ENCODE peak calls at places on chromosomes 1 and 21, in nine cellular contexts. One of them, this sample, is unnamed. For H3K4me1, the result is how much of the 10 kb centered on the place peaks cover.

GRCh38 chr1:221272940-221273339 is 393.7 kb downstream of the HLX start:
- DNase-seq in colonic mucosa: no peak
- DNase-seq in pancreas: no peak
- DNase-seq in hepatocyte: no peak
- DNase-seq in lower lobe of right lung: no peak
- DNase-seq in uterus: no peak
- DNase-seq in Peyer's patch: no peak
- DNase-seq in A549: no peak
- DNase-seq in left ventricle myocardium inferior: no peak
- DNase-seq in this sample: no peak

GRCh38 chr1:29657816-29658215 is 421.5 kb downstream of the PTPRU start:
- DNase-seq in hepatocyte: no peak
- DNase-seq in pancreas: no peak
- DNase-seq in left ventricle myocardium inferior: no peak
- DNase-seq in Peyer's patch: no peak
- DNase-seq in uterus: no peak
- DNase-seq in colonic mucosa: peak
- DNase-seq in lower lobe of right lung: no peak
- DNase-seq in A549: no peak
- DNase-seq in this sample: peak

GRCh38 chr21:25638634-25639166 is 358 bp upstream of the JAM2 start:
- DNase-seq in A549: no peak
- DNase-seq in pancreas: no peak
- DNase-seq in colonic mucosa: no peak
- DNase-seq in lower lobe of right lung: no peak
- DNase-seq in left ventricle myocardium inferior: no peak
- DNase-seq in uterus: no peak
- DNase-seq in Peyer's patch: no peak
- DNase-seq in hepatocyte: no peak
- DNase-seq in this sample: no peak

GRCh38 chr1:31238986-31239613 is 587 bp downstream of the NKAIN1 start:
- DNase-seq in lower lobe of right lung: no peak
- DNase-seq in A549: no peak
- DNase-seq in hepatocyte: peak
- DNase-seq in colonic mucosa: peak
- DNase-seq in left ventricle myocardium inferior: no peak
- DNase-seq in Peyer's patch: peak
- DNase-seq in uterus: no peak
- DNase-seq in pancreas: no peak
- DNase-seq in this sample: peak

GRCh38 chr1:92031281-92032110 is 1.7 kb downstream of the EPHX4 start:
- DNase-seq in left ventricle myocardium inferior: no peak
- DNase-seq in lower lobe of right lung: no peak
- DNase-seq in Peyer's patch: no peak
- DNase-seq in hepatocyte: no peak
- DNase-seq in pancreas: no peak
- DNase-seq in colonic mucosa: no peak
- DNase-seq in uterus: no peak
- DNase-seq in A549: no peak
- DNase-seq in this sample: no peak

GRCh38 chr1:159920202-159920601 is 5.1 kb downstream of the TAGLN2 start:
- DNase-seq in lower lobe of right lung: no peak
- DNase-seq in colonic mucosa: no peak
- DNase-seq in uterus: no peak
- DNase-seq in left ventricle myocardium inferior: no peak
- DNase-seq in pancreas: no peak
- DNase-seq in hepatocyte: no peak
- DNase-seq in Peyer's patch: peak
- DNase-seq in A549: no peak
- DNase-seq in this sample: no peak

GRCh38 chr1:110138956-110139355 is 11.3 kb upstream of the SLC6A17 start:
- DNase-seq in A549: no peak
- DNase-seq in uterus: no peak
- DNase-seq in left ventricle myocardium inferior: no peak
- DNase-seq in colonic mucosa: no peak
- DNase-seq in hepatocyte: no peak
- DNase-seq in lower lobe of right lung: no peak
- DNase-seq in pancreas: no peak
- DNase-seq in Peyer's patch: no peak
- DNase-seq in this sample: no peak

GRCh38 chr1:160779662-160780397 is 16.1 kb upstream of the LY9 start:
- DNase-seq in pancreas: no peak
- DNase-seq in lower lobe of right lung: no peak
- DNase-seq in A549: peak
- DNase-seq in left ventricle myocardium inferior: no peak
- DNase-seq in hepatocyte: peak
- DNase-seq in uterus: no peak
- DNase-seq in colonic mucosa: peak
- DNase-seq in Peyer's patch: no peak
- DNase-seq in this sample: peak

GRCh38 chr1:151476083-151476482 is 16.8 kb upstream of the POGZ start:
- DNase-seq in lower lobe of right lung: no peak
- DNase-seq in hepatocyte: no peak
- DNase-seq in colonic mucosa: no peak
- DNase-seq in pancreas: no peak
- DNase-seq in uterus: no peak
- DNase-seq in Peyer's patch: no peak
- DNase-seq in left ventricle myocardium inferior: no peak
- DNase-seq in A549: no peak
- DNase-seq in this sample: peak

GRCh38 chr1:200354243-200354642 is 55.6 kb downstream of the ZNF281 start:
- DNase-seq in uterus: no peak
- DNase-seq in hepatocyte: no peak
- DNase-seq in pancreas: no peak
- DNase-seq in left ventricle myocardium inferior: no peak
- DNase-seq in A549: no peak
- DNase-seq in colonic mucosa: no peak
- DNase-seq in lower lobe of right lung: no peak
- DNase-seq in Peyer's patch: no peak
- DNase-seq in this sample: no peak

GRCh38 chr1:3019007-3019515 is 2.2 kb upstream of the ACTRT2 start:
- DNase-seq in A549: no peak
- DNase-seq in Peyer's patch: peak
- DNase-seq in left ventricle myocardium inferior: peak
- DNase-seq in colonic mucosa: no peak
- DNase-seq in hepatocyte: no peak
- DNase-seq in uterus: no peak
- DNase-seq in lower lobe of right lung: no peak
- DNase-seq in pancreas: no peak
- DNase-seq in this sample: no peak

GRCh38 chr21:32325706-32326105 is 27.1 kb downstream of the MRAP start:
- DNase-seq in lower lobe of right lung: no peak
- DNase-seq in hepatocyte: no peak
- DNase-seq in left ventricle myocardium inferior: no peak
- DNase-seq in uterus: no peak
- DNase-seq in colonic mucosa: no peak
- DNase-seq in Peyer's patch: no peak
- DNase-seq in A549: no peak
- DNase-seq in pancreas: no peak
- DNase-seq in this sample: peak

GRCh38 chr1:198064181-198064580 is 92.6 kb upstream of the NEK7 start:
- DNase-seq in lower lobe of right lung: no peak
- DNase-seq in colonic mucosa: no peak
- DNase-seq in A549: no peak
- DNase-seq in left ventricle myocardium inferior: no peak
- DNase-seq in hepatocyte: no peak
- DNase-seq in uterus: no peak
- DNase-seq in pancreas: no peak
- DNase-seq in Peyer's patch: no peak
- DNase-seq in this sample: no peak

GRCh38 chr1:232982238-232982944 is 32.0 kb downstream of the NTPCR start:
- DNase-seq in colonic mucosa: no peak
- DNase-seq in A549: no peak
- DNase-seq in uterus: no peak
- DNase-seq in hepatocyte: no peak
- DNase-seq in Peyer's patch: no peak
- DNase-seq in left ventricle myocardium inferior: no peak
- DNase-seq in pancreas: no peak
- DNase-seq in lower lobe of right lung: no peak
- DNase-seq in this sample: no peak

GRCh38 chr21:45220106-45220505 is 67.6 kb downstream of the POFUT2 start:
- DNase-seq in pancreas: no peak
- DNase-seq in lower lobe of right lung: no peak
- DNase-seq in left ventricle myocardium inferior: no peak
- DNase-seq in hepatocyte: no peak
- DNase-seq in uterus: peak
- DNase-seq in A549: no peak
- DNase-seq in colonic mucosa: no peak
- DNase-seq in Peyer's patch: no peak
- DNase-seq in this sample: no peak

GRCh38 chr1:10257851-10258250 is 47.5 kb downstream of the KIF1B start:
- DNase-seq in colonic mucosa: peak
- DNase-seq in Peyer's patch: no peak
- DNase-seq in hepatocyte: no peak
- DNase-seq in A549: no peak
- DNase-seq in left ventricle myocardium inferior: no peak
- DNase-seq in lower lobe of right lung: no peak
- DNase-seq in uterus: no peak
- DNase-seq in pancreas: no peak
- DNase-seq in this sample: no peak

GRCh38 chr1:214316597-214316996 is 35.6 kb downstream of the SMYD2 start:
- DNase-seq in hepatocyte: no peak
- DNase-seq in pancreas: no peak
- DNase-seq in A549: no peak
- DNase-seq in Peyer's patch: no peak
- DNase-seq in left ventricle myocardium inferior: peak
- DNase-seq in uterus: no peak
- DNase-seq in colonic mucosa: no peak
- DNase-seq in lower lobe of right lung: no peak
- DNase-seq in this sample: peak

GRCh38 chr1:167861664-167862381 is 52.1 kb downstream of the ADCY10 start:
- DNase-seq in colonic mucosa: no peak
- DNase-seq in Peyer's patch: no peak
- DNase-seq in hepatocyte: no peak
- DNase-seq in pancreas: no peak
- DNase-seq in A549: no peak
- DNase-seq in lower lobe of right lung: no peak
- DNase-seq in uterus: no peak
- DNase-seq in left ventricle myocardium inferior: no peak
- DNase-seq in this sample: no peak

GRCh38 chr21:15224346-15225086 is 159.7 kb upstream of the NRIP1 start:
- DNase-seq in lower lobe of right lung: no peak
- DNase-seq in hepatocyte: no peak
- DNase-seq in colonic mucosa: no peak
- DNase-seq in A549: peak
- DNase-seq in Peyer's patch: no peak
- DNase-seq in pancreas: no peak
- DNase-seq in left ventricle myocardium inferior: no peak
- DNase-seq in uterus: no peak
- DNase-seq in this sample: no peak

GRCh38 chr1:203593723-203594122 is 32.9 kb upstream of the ATP2B4 start:
- DNase-seq in uterus: no peak
- DNase-seq in Peyer's patch: peak
- DNase-seq in colonic mucosa: peak
- DNase-seq in pancreas: peak
- DNase-seq in left ventricle myocardium inferior: no peak
- DNase-seq in A549: peak
- DNase-seq in hepatocyte: peak
- DNase-seq in lower lobe of right lung: no peak
- DNase-seq in this sample: peak

GRCh38 chr1:118204648-118205047 is 19.6 kb upstream of the SPAG17 start:
- DNase-seq in hepatocyte: no peak
- DNase-seq in Peyer's patch: no peak
- DNase-seq in lower lobe of right lung: no peak
- DNase-seq in colonic mucosa: no peak
- DNase-seq in pancreas: no peak
- DNase-seq in A549: no peak
- DNase-seq in uterus: no peak
- DNase-seq in left ventricle myocardium inferior: no peak
- DNase-seq in this sample: no peak

GRCh38 chr1:37650721-37651120 is 16.0 kb upstream of the RSPO1 start:
- DNase-seq in left ventricle myocardium inferior: no peak
- DNase-seq in pancreas: no peak
- DNase-seq in A549: no peak
- DNase-seq in uterus: no peak
- DNase-seq in lower lobe of right lung: no peak
- DNase-seq in hepatocyte: no peak
- DNase-seq in colonic mucosa: no peak
- DNase-seq in Peyer's patch: peak
- DNase-seq in this sample: no peak

GRCh38 chr1:34988581-34988980 is 3.4 kb upstream of the TMEM35B start:
- DNase-seq in uterus: no peak
- DNase-seq in A549: no peak
- DNase-seq in pancreas: no peak
- DNase-seq in lower lobe of right lung: no peak
- DNase-seq in hepatocyte: no peak
- DNase-seq in colonic mucosa: no peak
- DNase-seq in Peyer's patch: no peak
- DNase-seq in left ventricle myocardium inferior: no peak
- DNase-seq in this sample: no peak

GRCh38 chr1:234226819-234227165 is 146.5 kb upstream of the COA6 start:
- DNase-seq in hepatocyte: no peak
- DNase-seq in colonic mucosa: no peak
- DNase-seq in uterus: no peak
- DNase-seq in Peyer's patch: no peak
- DNase-seq in pancreas: no peak
- DNase-seq in lower lobe of right lung: no peak
- DNase-seq in A549: no peak
- DNase-seq in left ventricle myocardium inferior: no peak
- DNase-seq in this sample: peak
- H3K4me3 ChIP-seq in hepatocyte: no peak
- H3K4me3 ChIP-seq in colonic mucosa: no peak
- H3K4me3 ChIP-seq in uterus: no peak
- H3K4me3 ChIP-seq in Peyer's patch: no peak
- H3K4me3 ChIP-seq in pancreas: no peak
- H3K4me3 ChIP-seq in lower lobe of right lung: no peak
- H3K4me3 ChIP-seq in A549: no peak
- H3K4me3 ChIP-seq in left ventricle myocardium inferior: no peak
- H3K4me3 ChIP-seq in this sample: no peak

GRCh38 chr1:156073740-156074139 is 8.5 kb downstream of the MEX3A start:
- DNase-seq in uterus: no peak
- DNase-seq in hepatocyte: no peak
- DNase-seq in A549: no peak
- DNase-seq in left ventricle myocardium inferior: no peak
- DNase-seq in Peyer's patch: no peak
- DNase-seq in lower lobe of right lung: no peak
- DNase-seq in pancreas: no peak
- DNase-seq in colonic mucosa: no peak
- DNase-seq in this sample: peak
- H3K4me1 ChIP-seq in uterus: under half
- H3K4me1 ChIP-seq in hepatocyte: under half
- H3K4me1 ChIP-seq in A549: under half
- H3K4me1 ChIP-seq in left ventricle myocardium inferior: under half
- H3K4me1 ChIP-seq in Peyer's patch: under half
- H3K4me1 ChIP-seq in lower lobe of right lung: under half
- H3K4me1 ChIP-seq in pancreas: under half
- H3K4me1 ChIP-seq in colonic mucosa: under half
- H3K4me1 ChIP-seq in this sample: under half

GRCh38 chr21:34892196-34892595 is 156.9 kb downstream of the RUNX1 start:
- DNase-seq in colonic mucosa: no peak
- DNase-seq in A549: no peak
- DNase-seq in left ventricle myocardium inferior: no peak
- DNase-seq in lower lobe of right lung: no peak
- DNase-seq in uterus: no peak
- DNase-seq in hepatocyte: no peak
- DNase-seq in Peyer's patch: no peak
- DNase-seq in pancreas: no peak
- DNase-seq in this sample: no peak
- H3K4me3 ChIP-seq in colonic mucosa: no peak
- H3K4me3 ChIP-seq in A549: no peak
- H3K4me3 ChIP-seq in left ventricle myocardium inferior: no peak
- H3K4me3 ChIP-seq in lower lobe of right lung: no peak
- H3K4me3 ChIP-seq in uterus: no peak
- H3K4me3 ChIP-seq in hepatocyte: no peak
- H3K4me3 ChIP-seq in Peyer's patch: no peak
- H3K4me3 ChIP-seq in pancreas: no peak
- H3K4me3 ChIP-seq in this sample: no peak

GRCh38 chr1:36159614-36160387 is 3.8 kb downstream of the MAP7D1 start:
- DNase-seq in Peyer's patch: no peak
- DNase-seq in colonic mucosa: no peak
- DNase-seq in A549: no peak
- DNase-seq in lower lobe of right lung: no peak
- DNase-seq in hepatocyte: no peak
- DNase-seq in uterus: no peak
- DNase-seq in pancreas: no peak
- DNase-seq in left ventricle myocardium inferior: no peak
- DNase-seq in this sample: no peak
- H3K4me1 ChIP-seq in Peyer's patch: half or more
- H3K4me1 ChIP-seq in colonic mucosa: under half
- H3K4me1 ChIP-seq in A549: half or more
- H3K4me1 ChIP-seq in lower lobe of right lung: half or more
- H3K4me1 ChIP-seq in hepatocyte: under half
- H3K4me1 ChIP-seq in uterus: under half
- H3K4me1 ChIP-seq in pancreas: under half
- H3K4me1 ChIP-seq in left ventricle myocardium inferior: half or more
- H3K4me1 ChIP-seq in this sample: under half